ENCODE peak calls at places on chromosome 14, in five cellular contexts. Y is caudate nucleus; L is MM.1S; K is stimulated activated CD8-positive, alpha-beta memory T cell treated with anti-CD3 and anti-CD28 coated beads, Interleukin-2, amount 100 ng/mL, for 1 hour; J is foreskin fibroblast. Z is an unnamed sample.

GRCh38 chr14:100176811-100177327 is 17.4 kb upstream of the DEGS2 start:
- DNase-seq in J (no peak), K (no peak), Y (no peak), L (no peak), Z (no peak)

GRCh38 chr14:104676694-104677505 is 12.5 kb upstream of the INF2 start:
- DNase-seq in L (no peak), Y (no peak), K (no peak), J (no peak), Z (no peak)

GRCh38 chr14:23457587-23458445 is 11.7 kb upstream of the NGDN start:
- DNase-seq in K (no peak), J (no peak), Y (no peak), L (no peak), Z (no peak)

GRCh38 chr14:72924332-72924731 is 1.9 kb upstream of the DCAF4 start:
- DNase-seq in J (no peak), Y (no peak), K (no peak), L (no peak), Z (no peak)

GRCh38 chr14:72332054-72332453 is 399.8 kb downstream of the RGS6 start:
- DNase-seq in J (no peak), Y (no peak), K (no peak), L (no peak), Z (peak; percentile 63)

GRCh38 chr14:97266653-97267052 is 469.5 kb downstream of the VRK1 start:
- DNase-seq in L (no peak), Y (no peak), J (no peak), K (no peak), Z (no peak)

GRCh38 chr14:65370890-65371289 is 41.6 kb upstream of the FUT8 start:
- DNase-seq in L (no peak), K (no peak), J (no peak), Y (no peak), Z (no peak)

GRCh38 chr14:103989034-103989433 is 46.7 kb upstream of the RD3L start:
- DNase-seq in J (no peak), K (no peak), Y (no peak), L (no peak), Z (no peak)

GRCh38 chr14:70809238-70810214 is at the start of gene MAP3K9:
- DNase-seq in L (peak; percentile 87), Y (peak; percentile 92), K (peak; percentile 82), J (peak; percentile 30), Z (peak; percentile 95)

GRCh38 chr14:50225067-50225973 is 6.1 kb downstream of the SOS2 start:
- DNase-seq in Y (no peak), L (no peak), J (peak; percentile 87), K (no peak), Z (peak; percentile 6)

GRCh38 chr14:69373104-69373503 is 25.0 kb downstream of the ERH start:
- DNase-seq in K (no peak), Y (no peak), L (no peak), J (no peak), Z (no peak)

GRCh38 chr14:78763746-78764145 is 593.6 kb downstream of the NRXN3 start:
- DNase-seq in K (no peak), L (no peak), Y (no peak), J (no peak), Z (no peak)

GRCh38 chr14:74955229-74955999 is at the start of gene PGF:
- DNase-seq in L (no peak), Y (no peak), J (no peak), K (no peak), Z (no peak)

GRCh38 chr14:99192823-99193222 is 79.2 kb downstream of the BCL11B start:
- DNase-seq in Y (no peak), J (no peak), K (no peak), L (no peak), Z (no peak)

GRCh38 chr14:47919994-47920393 is 244.6 kb upstream of the MDGA2 start:
- DNase-seq in J (no peak), L (no peak), Y (no peak), K (no peak), Z (no peak)

GRCh38 chr14:101250948-101251811 is 310.1 kb upstream of the DIO3 start:
- DNase-seq in J (no peak), L (no peak), Y (no peak), K (no peak), Z (no peak)

GRCh38 chr14:51442513-51443175 is 202.6 kb downstream of the TMX1 start:
- DNase-seq in L (no peak), Y (no peak), J (peak; percentile 95), K (no peak), Z (no peak)

GRCh38 chr14:105475916-105476845 is 1.6 kb downstream of the CRIP2 start:
- DNase-seq in K (no peak), L (no peak), Y (peak; percentile 85), J (no peak), Z (peak; percentile 42)